ENCODE peak calls at places on chromosome 5, in seven cellular contexts. S is ovary; T is bronchial epithelial cell; Q is BE2C; W is adipocyte; C is AG04450; J is CD4-positive, alpha-beta memory T cell. N is an unnamed sample.

GRCh38 chr5:81631124-81631523 is 119.8 kb downstream of the SSBP2 start:
- DNase-seq in S (no peak), J (peak), W (no peak), C (no peak), T (no peak), Q (no peak), N (no peak)

GRCh38 chr5:74640450-74641013 is at the start of gene ENC1:
- DNase-seq in T (peak), J (peak), S (peak), C (peak), Q (peak), W (peak), N (no peak)

GRCh38 chr5:158388018-158388417 is 529.1 kb upstream of the CLINT1 start:
- DNase-seq in C (no peak), S (no peak), Q (peak), T (no peak), W (no peak), J (no peak), N (no peak)

GRCh38 chr5:149035282-149035882 is 27.5 kb downstream of the SH3TC2 start:
- DNase-seq in C (peak), J (peak), S (peak), Q (peak), T (peak), W (peak), N (peak)

GRCh38 chr5:135242021-135242480 is 157.0 kb downstream of the MACROH2A1 start:
- DNase-seq in J (no peak), T (peak), W (peak), S (peak), C (no peak), Q (peak), N (no peak)

GRCh38 chr5:157556615-157557418 is 18.8 kb downstream of the ADAM19 start:
- DNase-seq in S (no peak), W (no peak), Q (no peak), C (no peak), T (no peak), J (no peak), N (no peak)

GRCh38 chr5:143213851-143214363 is 189.6 kb downstream of the NR3C1 start:
- DNase-seq in Q (no peak), J (no peak), C (no peak), W (no peak), S (no peak), T (no peak), N (no peak)

GRCh38 chr5:142823176-142823575 is 53.0 kb downstream of the ARHGAP26 start:
- DNase-seq in S (no peak), T (no peak), J (no peak), Q (no peak), C (no peak), W (no peak), N (no peak)

GRCh38 chr5:167918492-167919267 is 372.8 kb upstream of the WWC1 start:
- DNase-seq in Q (no peak), S (no peak), T (no peak), C (no peak), W (no peak), J (no peak), N (no peak)

GRCh38 chr5:52827815-52828214 is 40.1 kb downstream of the ITGA1 start:
- DNase-seq in J (no peak), W (no peak), T (no peak), S (no peak), C (no peak), Q (no peak), N (no peak)

GRCh38 chr5:24765219-24765618 is 120.4 kb upstream of the CDH10 start:
- DNase-seq in S (no peak), T (no peak), W (no peak), J (no peak), C (no peak), Q (no peak), N (no peak)

GRCh38 chr5:168528521-168529360 is at the start of gene FBLL1:
- DNase-seq in J (no peak), Q (peak), C (no peak), W (peak), S (peak), T (no peak), N (no peak)

GRCh38 chr5:101728933-101729332 is 567.2 kb downstream of the SLCO4C1 start:
- DNase-seq in T (peak), W (no peak), Q (peak), J (no peak), C (no peak), S (no peak), N (no peak)

GRCh38 chr5:155264809-155265208 is 251.3 kb downstream of the KIF4B start:
- DNase-seq in T (no peak), J (no peak), W (no peak), Q (no peak), C (no peak), S (no peak), N (no peak)

GRCh38 chr5:1885777-1886633 is 3.3 kb upstream of the IRX4 start:
- DNase-seq in W (no peak), S (no peak), J (no peak), T (no peak), C (no peak), Q (no peak), N (no peak)

GRCh38 chr5:144120781-144121180 is 49.7 kb downstream of the YIPF5 start:
- DNase-seq in S (no peak), T (no peak), J (no peak), Q (no peak), W (no peak), C (no peak), N (no peak)

GRCh38 chr5:136906545-136906944 is 541.2 kb upstream of the TRPC7 start:
- DNase-seq in J (no peak), C (no peak), T (peak), W (no peak), S (no peak), Q (no peak), N (no peak)

GRCh38 chr5:116806879-116807278 is 232.3 kb upstream of the SEMA6A start:
- DNase-seq in T (no peak), S (no peak), Q (no peak), C (no peak), W (no peak), J (no peak), N (no peak)

GRCh38 chr5:876398-877365 is 15.9 kb downstream of the BRD9 start:
- DNase-seq in W (no peak), Q (no peak), T (no peak), J (no peak), C (no peak), S (no peak), N (no peak)

GRCh38 chr5:147530801-147531389 is 21.0 kb upstream of the DPYSL3 start:
- DNase-seq in C (peak), Q (no peak), J (no peak), W (peak), S (no peak), T (peak), N (peak)

GRCh38 chr5:88172847-88173758 is 95.5 kb downstream of the TMEM161B start:
- DNase-seq in C (no peak), S (no peak), J (no peak), T (no peak), Q (no peak), W (no peak), N (no peak)

DNA sequence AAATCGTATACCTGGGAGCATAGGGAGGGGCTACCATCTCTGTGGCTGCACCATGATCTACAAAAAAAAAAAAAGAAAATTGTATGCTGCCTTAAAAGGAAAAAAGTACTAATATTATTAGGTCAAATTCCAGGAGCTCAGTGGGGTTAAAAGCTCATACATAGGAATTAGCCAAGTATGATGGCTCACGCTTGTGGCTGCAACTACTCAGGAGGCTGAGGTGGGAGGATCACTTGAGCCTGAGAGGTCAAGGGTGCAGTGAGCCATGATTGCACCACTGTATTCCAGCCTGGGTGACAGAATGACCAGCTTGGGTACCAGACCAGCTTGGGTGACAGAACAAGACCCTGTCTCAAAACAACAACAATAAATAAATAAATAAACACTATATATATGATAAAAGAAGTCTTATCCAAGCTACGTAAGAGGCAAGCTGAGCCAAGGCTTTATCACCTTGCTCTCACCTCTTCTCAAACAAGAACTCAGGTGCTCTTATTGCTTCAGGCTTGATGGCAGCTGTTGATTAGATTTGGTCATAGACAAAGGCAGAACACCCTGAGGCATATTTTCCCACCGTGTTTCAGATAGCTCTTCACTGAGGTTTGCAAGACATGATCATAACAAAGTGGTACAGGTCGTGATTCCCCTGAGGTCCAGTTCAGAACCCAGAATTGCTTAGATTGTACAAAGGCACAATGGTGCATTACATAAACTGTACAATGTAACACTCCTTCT is 3.3 kb upstream of the FBXW11 start:
- DNase-seq in S (no peak), W (no peak), C (no peak), Q (no peak), T (no peak), J (no peak), N (no peak)
- H3K4me3 ChIP-seq in S (no peak), W (no peak), C (no peak), Q (no peak), T (no peak), J (no peak), N (no peak)

GRCh38 chr5:139524446-139524845 is 36.7 kb upstream of the UBE2D2 start:
- DNase-seq in C (no peak), J (no peak), T (no peak), Q (no peak), S (no peak), W (no peak), N (no peak)
- H3K4me3 ChIP-seq in C (no peak), J (no peak), T (no peak), Q (no peak), S (no peak), W (no peak), N (no peak)

DNA sequence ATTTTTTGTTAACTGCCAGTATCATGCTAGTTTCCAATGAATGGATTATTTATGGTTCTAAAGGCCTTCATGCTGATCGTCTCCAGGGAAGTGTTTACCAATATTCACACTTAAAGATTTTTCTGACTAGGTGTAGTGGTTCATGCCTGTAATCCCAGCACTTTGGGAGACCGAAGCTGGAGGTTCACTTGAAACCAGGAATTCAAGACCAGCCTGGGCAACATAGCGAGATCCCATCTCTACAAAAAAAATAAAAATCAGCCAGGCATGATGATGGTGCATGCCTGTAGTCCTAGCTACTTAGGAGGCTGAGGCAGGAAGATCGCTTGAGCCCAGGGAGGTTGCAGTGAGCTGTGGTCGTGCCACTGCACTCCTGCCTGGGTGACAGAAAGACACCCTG is 43.5 kb downstream of the FAM13B start:
- DNase-seq in W (no peak), Q (no peak), J (no peak), T (no peak), C (no peak), S (no peak), N (no peak)
- H3K4me3 ChIP-seq in W (no peak), Q (no peak), J (no peak), T (no peak), C (no peak), S (no peak), N (no peak)

DNA sequence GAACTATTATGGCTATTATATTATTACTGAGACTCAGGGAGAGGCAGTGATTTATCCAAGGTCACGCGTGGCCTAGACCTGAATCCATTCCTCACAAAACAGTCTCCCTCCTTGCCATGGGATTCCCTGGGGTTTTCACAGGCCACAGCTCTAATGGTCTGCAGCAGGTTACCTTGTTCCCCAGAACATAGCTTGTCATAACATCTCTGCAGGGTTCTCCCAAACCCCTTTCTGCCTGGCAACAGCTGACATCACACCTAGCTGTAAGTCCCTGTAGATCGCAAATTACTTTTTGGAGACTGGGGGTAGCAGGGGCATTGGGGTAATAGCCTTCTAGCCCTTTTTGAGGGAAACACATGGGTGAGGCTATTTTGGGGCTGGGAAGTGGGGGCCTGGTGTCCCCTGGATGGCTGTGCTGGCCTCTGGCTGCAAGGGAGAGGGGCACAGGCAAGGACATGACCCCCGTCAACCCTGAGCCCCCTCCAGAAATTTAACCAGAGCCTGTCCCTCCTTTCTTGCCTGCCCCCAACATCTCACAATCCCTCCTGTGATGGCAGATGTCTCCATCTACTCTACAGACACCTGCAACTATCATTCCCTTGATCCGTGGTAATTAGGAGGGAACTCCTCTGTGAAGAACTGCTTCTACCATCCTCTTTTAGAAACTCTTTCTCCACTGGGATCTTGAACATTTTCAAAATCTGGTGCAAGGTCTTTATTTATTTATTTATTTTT is 1.3 kb downstream of the CD74 start:
- DNase-seq in J (peak), S (peak), C (no peak), T (peak), Q (no peak), W (peak), N (no peak)
- H3K4me3 ChIP-seq in J (peak), S (no peak), C (no peak), T (no peak), Q (no peak), W (no peak), N (no peak)

GRCh38 chr5:169590602-169591001 is 7.0 kb downstream of the SPDL1 start:
- DNase-seq in T (peak), W (no peak), J (no peak), C (no peak), Q (no peak), S (no peak), N (no peak)
- H3K4me3 ChIP-seq in T (no peak), W (no peak), J (no peak), C (no peak), Q (no peak), S (no peak), N (no peak)

DNA sequence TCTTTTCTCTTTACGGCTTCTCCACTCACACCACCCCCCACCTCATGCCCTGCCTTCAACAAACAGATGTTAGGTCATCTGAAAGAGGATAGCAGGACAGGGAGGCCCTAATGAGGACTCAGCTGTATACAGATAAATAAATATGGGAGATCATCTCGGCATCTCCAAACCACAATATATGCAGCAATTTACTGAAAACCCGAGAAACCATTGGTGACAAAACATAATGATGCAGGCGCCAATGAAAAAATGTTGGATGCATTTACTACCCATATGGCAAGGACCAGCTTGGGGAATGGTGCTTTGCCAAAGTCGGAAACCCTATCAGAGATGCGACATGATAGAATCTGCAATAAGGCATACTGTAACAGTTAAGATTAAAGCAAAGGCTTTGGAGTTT is 91.9 kb downstream of the SNCAIP start:
- DNase-seq in Q (no peak), J (no peak), W (no peak), S (no peak), T (no peak), C (no peak), N (no peak)
- H3K4me3 ChIP-seq in Q (no peak), J (no peak), W (no peak), S (no peak), T (no peak), C (no peak), N (no peak)

GRCh38 chr5:141040093-141040762 is 10.9 kb upstream of the PCDHB1 start:
- DNase-seq in W (peak), J (no peak), S (no peak), T (peak), Q (peak), C (no peak), N (no peak)

GRCh38 chr5:141039061-141039460 is 12.1 kb upstream of the PCDHB1 start:
- DNase-seq in C (no peak), S (no peak), J (no peak), W (no peak), T (no peak), Q (no peak), N (no peak)

GRCh38 chr5:141039517-141039916 is 11.7 kb upstream of the PCDHB1 start:
- DNase-seq in C (no peak), Q (peak), W (no peak), S (no peak), T (no peak), J (no peak), N (no peak)

GRCh38 chr5:141041427-141041785 is 9.8 kb upstream of the PCDHB1 start:
- DNase-seq in W (no peak), Q (no peak), T (no peak), S (no peak), J (no peak), C (no peak), N (no peak)

GRCh38 chr5:141040763-141041426 is 10.3 kb upstream of the PCDHB1 start:
- DNase-seq in Q (peak), T (peak), S (peak), C (no peak), J (peak), W (peak), N (peak)
- H3K4me3 ChIP-seq in Q (peak), T (peak), S (peak), C (no peak), J (no peak), W (peak), N (no peak)

GRCh38 chr5:173762045-173762444 is 126.1 kb upstream of the CPEB4 start:
- DNase-seq in S (no peak), W (no peak), T (no peak), Q (no peak), C (no peak), J (no peak), N (no peak)
- H3K4me3 ChIP-seq in S (no peak), W (no peak), T (no peak), Q (no peak), C (no peak), J (no peak), N (no peak)